ENCODE peak calls at places on chromosomes 3 and 15, in seven cellular contexts. Y is heart right ventricle; R is stimulated activated CD8-positive, alpha-beta memory T cell treated with anti-CD3 and anti-CD28 coated beads, Interleukin-15, amount 100 ng/mL, for 24 hours; L is WTC11; H is EH; X is NCI-H774; I is AG09309. N is an unnamed sample.

GRCh38 chr3:39126532-39127071 is 19.1 kb downstream of the TTC21A start:
- DNase-seq in L (peak; percentile 60), R (no peak), Y (peak; percentile 67), I (no peak), X (no peak), H (peak; percentile 63), N (peak; percentile 69)

GRCh38 chr15:26891448-26891881 is 24.6 kb downstream of the GABRA5 start:
- DNase-seq in I (peak; percentile 13), Y (peak; percentile 50), X (peak; percentile 59), R (no peak), L (peak; percentile 90), H (peak; percentile 37), N (peak; percentile 95)

GRCh38 chr3:71690222-71690821 is 34.9 kb downstream of the EIF4E3 start:
- DNase-seq in I (peak; percentile 44), X (no peak), Y (no peak), R (no peak), H (peak; percentile 95), L (no peak), N (peak; percentile 48)

GRCh38 chr15:40937762-40938529 is 8.8 kb downstream of the DLL4 start:
- DNase-seq in X (no peak), R (no peak), I (no peak), H (peak; percentile 52), Y (no peak), L (no peak), N (no peak)

GRCh38 chr3:184172681-184173373 is 1.8 kb upstream of the AP2M1 start:
- DNase-seq in Y (no peak), R (no peak), X (no peak), H (peak; percentile 97), I (peak; percentile 85), L (no peak), N (peak; percentile 89)

GRCh38 chr3:11924518-11924917 is 77.8 kb upstream of the TAMM41 start:
- DNase-seq in L (no peak), R (no peak), I (no peak), X (no peak), Y (no peak), H (no peak), N (no peak)

GRCh38 chr3:122758877-122759670 is 34.6 kb downstream of the HSPBAP1 start:
- DNase-seq in I (peak; percentile 27), H (no peak), Y (no peak), R (no peak), L (no peak), X (no peak), N (no peak)

GRCh38 chr15:98177950-98178848 is 217.7 kb downstream of the ARRDC4 start:
- DNase-seq in L (peak; percentile 53), I (peak; percentile 16), Y (peak; percentile 36), X (peak; percentile 16), R (no peak), H (peak; percentile 87), N (peak; percentile 88)

GRCh38 chr15:57153140-57153539 is 223.2 kb upstream of the CGNL1 start:
- DNase-seq in X (no peak), L (no peak), R (no peak), I (no peak), Y (no peak), H (peak; percentile 36), N (peak; percentile 43)

GRCh38 chr3:50395070-50395860 is 35.9 kb upstream of the TMEM115 start:
- DNase-seq in L (no peak), X (no peak), Y (no peak), I (no peak), R (no peak), H (no peak), N (no peak)

GRCh38 chr3:124117486-124117885 is 125.6 kb upstream of the ROPN1 start:
- DNase-seq in Y (no peak), I (peak; percentile 31), X (no peak), L (no peak), R (no peak), H (peak; percentile 87), N (peak; percentile 51)

GRCh38 chr3:46383211-46383945 is 12.6 kb downstream of the CCR5 start:
- DNase-seq in H (no peak), X (no peak), Y (no peak), I (no peak), L (no peak), R (no peak), N (no peak)

GRCh38 chr3:39542588-39542988 is 75.1 kb downstream of the MOBP start:
- DNase-seq in X (no peak), L (no peak), I (no peak), H (no peak), R (no peak), Y (no peak), N (no peak)

GRCh38 chr15:65833501-65834220 is 35.6 kb upstream of the RAB11A start:
- DNase-seq in R (no peak), L (no peak), H (no peak), Y (peak; percentile 18), I (no peak), X (peak; percentile 47), N (peak; percentile 12)

GRCh38 chr3:106862067-106862466 is 515.2 kb upstream of the CCDC54 start:
- DNase-seq in R (no peak), I (no peak), H (peak; percentile 75), L (no peak), X (no peak), Y (no peak), N (peak; percentile 74)

GRCh38 chr3:191972714-191973398 is 511.9 kb downstream of the PYDC2 start:
- DNase-seq in R (no peak), Y (no peak), I (no peak), X (no peak), L (no peak), H (no peak), N (no peak)

GRCh38 chr3:136960838-136961836 is 3.4 kb downstream of the IL20RB start:
- DNase-seq in I (no peak), Y (no peak), X (no peak), R (no peak), L (no peak), H (peak; percentile 81), N (peak; percentile 35)

GRCh38 chr15:31551323-31551722 is 224.7 kb downstream of the KLF13 start:
- DNase-seq in L (no peak), H (no peak), R (no peak), X (peak; percentile 10), Y (no peak), I (no peak), N (no peak)

GRCh38 chr3:159499031-159499793 is 489.4 kb upstream of the IL12A start:
- DNase-seq in R (no peak), X (no peak), L (no peak), Y (no peak), I (no peak), H (peak; percentile 72), N (peak; percentile 43)

GRCh38 chr3:99562138-99562537 is 76.3 kb upstream of the COL8A1 start:
- DNase-seq in X (no peak), H (peak; percentile 64), I (no peak), R (no peak), L (peak; percentile 56), Y (no peak), N (peak; percentile 75)

GRCh38 chr3:87503901-87504498 is 227.6 kb upstream of the POU1F1 start:
- DNase-seq in I (peak; percentile 46), R (no peak), Y (no peak), X (no peak), L (no peak), H (peak; percentile 76), N (peak; percentile 76)

GRCh38 chr15:67922971-67923646 is 83.3 kb upstream of the RNU6-1 start:
- DNase-seq in L (no peak), R (no peak), H (no peak), I (no peak), X (peak; percentile 96), Y (no peak), N (no peak)

GRCh38 chr15:47803767-47804166 is 86.5 kb downstream of the SEMA6D start:
- DNase-seq in Y (no peak), R (no peak), L (no peak), I (no peak), X (no peak), H (peak; percentile 2), N (no peak)

GRCh38 chr3:25690768-25691548 is 26.3 kb upstream of the TOP2B start:
- DNase-seq in H (no peak), X (no peak), I (no peak), R (no peak), L (no peak), Y (no peak), N (no peak)

GRCh38 chr3:40779039-40779438 is 254.3 kb downstream of the ZNF621 start:
- DNase-seq in X (no peak), R (no peak), L (no peak), I (no peak), Y (no peak), H (no peak), N (no peak)

GRCh38 chr3:191634902-191635301 is 173.9 kb downstream of the PYDC2 start:
- DNase-seq in I (no peak), X (no peak), R (no peak), L (no peak), Y (no peak), H (no peak), N (peak; percentile 15)

GRCh38 chr15:80081390-80081789 is 21.9 kb downstream of the ZFAND6 start:
- DNase-seq in Y (no peak), L (no peak), H (no peak), R (no peak), I (no peak), X (no peak), N (no peak)

GRCh38 chr15:40382580-40383456 is at the start of gene KNSTRN:
- DNase-seq in L (peak; percentile 98), H (peak; percentile 94), R (peak; percentile 72), X (peak; percentile 89), Y (peak; percentile 94), I (peak; percentile 74), N (peak; percentile 96)

GRCh38 chr15:89105147-89105546 is 16.9 kb downstream of the ABHD2 start:
- DNase-seq in L (no peak), X (no peak), H (peak; percentile 99), R (no peak), I (peak; percentile 91), Y (no peak), N (peak; percentile 92)

GRCh38 chr3:25412269-25412668 is 15.8 kb upstream of the RARB start:
- DNase-seq in X (no peak), I (no peak), R (no peak), Y (no peak), L (no peak), H (peak; percentile 65), N (no peak)

GRCh38 chr3:63807901-63808589 is 11.1 kb upstream of the C3orf49 start:
- DNase-seq in Y (no peak), R (no peak), L (no peak), I (no peak), X (no peak), H (no peak), N (no peak)

N was measured in astrocyte of the hippocampus.